ENCODE peak calls at places on chromosomes 4 and X, in six cellular contexts. One of them, this sample, is unnamed.

GRCh38 chr4:189974056-189974455 is 33.4 kb downstream of the FRG1 start:
- DNase-seq in GM23248: peak
- DNase-seq in M059J: peak
- DNase-seq in NCI-H2081: no peak
- DNase-seq in HFF-Myc: no peak
- DNase-seq in stimulated activated CD4-positive, alpha-beta T cell treated with anti-CD3 and anti-CD28 coated beads, Interleukin-4, amount 100 ng/mL, for 4 hours: no peak
- DNase-seq in this sample: no peak

GRCh38 chrX:78024349-78025108 is 55.1 kb upstream of the PGAM4 start:
- DNase-seq in M059J: peak
- DNase-seq in GM23248: peak
- DNase-seq in HFF-Myc: no peak
- DNase-seq in NCI-H2081: peak
- DNase-seq in stimulated activated CD4-positive, alpha-beta T cell treated with anti-CD3 and anti-CD28 coated beads, Interleukin-4, amount 100 ng/mL, for 4 hours: no peak
- DNase-seq in this sample: peak

GRCh38 chr4:118889313-118889694 is 650 bp downstream of the SYNPO2 start:
- DNase-seq in HFF-Myc: no peak
- DNase-seq in M059J: no peak
- DNase-seq in GM23248: peak
- DNase-seq in NCI-H2081: no peak
- DNase-seq in stimulated activated CD4-positive, alpha-beta T cell treated with anti-CD3 and anti-CD28 coated beads, Interleukin-4, amount 100 ng/mL, for 4 hours: no peak
- DNase-seq in this sample: peak

GRCh38 chr4:86338521-86338920 is 21.3 kb downstream of the MAPK10 start:
- DNase-seq in GM23248: peak
- DNase-seq in stimulated activated CD4-positive, alpha-beta T cell treated with anti-CD3 and anti-CD28 coated beads, Interleukin-4, amount 100 ng/mL, for 4 hours: no peak
- DNase-seq in NCI-H2081: no peak
- DNase-seq in M059J: peak
- DNase-seq in HFF-Myc: no peak
- DNase-seq in this sample: no peak

GRCh38 chr4:147594107-147594506 is 23.1 kb upstream of the TMEM184C start:
- DNase-seq in HFF-Myc: no peak
- DNase-seq in NCI-H2081: no peak
- DNase-seq in M059J: no peak
- DNase-seq in GM23248: no peak
- DNase-seq in stimulated activated CD4-positive, alpha-beta T cell treated with anti-CD3 and anti-CD28 coated beads, Interleukin-4, amount 100 ng/mL, for 4 hours: no peak
- DNase-seq in this sample: no peak

GRCh38 chr4:55297346-55297745 is 48.7 kb upstream of the SRD5A3 start:
- DNase-seq in HFF-Myc: no peak
- DNase-seq in stimulated activated CD4-positive, alpha-beta T cell treated with anti-CD3 and anti-CD28 coated beads, Interleukin-4, amount 100 ng/mL, for 4 hours: no peak
- DNase-seq in M059J: no peak
- DNase-seq in NCI-H2081: no peak
- DNase-seq in GM23248: no peak
- DNase-seq in this sample: no peak

GRCh38 chr4:55979562-55979961 is 30.8 kb downstream of the CEP135 start:
- DNase-seq in HFF-Myc: no peak
- DNase-seq in M059J: no peak
- DNase-seq in GM23248: no peak
- DNase-seq in stimulated activated CD4-positive, alpha-beta T cell treated with anti-CD3 and anti-CD28 coated beads, Interleukin-4, amount 100 ng/mL, for 4 hours: no peak
- DNase-seq in NCI-H2081: no peak
- DNase-seq in this sample: no peak

GRCh38 chrX:130155564-130155963 is 10.1 kb downstream of the AIFM1 start:
- DNase-seq in HFF-Myc: no peak
- DNase-seq in GM23248: no peak
- DNase-seq in M059J: no peak
- DNase-seq in NCI-H2081: no peak
- DNase-seq in stimulated activated CD4-positive, alpha-beta T cell treated with anti-CD3 and anti-CD28 coated beads, Interleukin-4, amount 100 ng/mL, for 4 hours: no peak
- DNase-seq in this sample: no peak

GRCh38 chr4:67765928-67766327 is 11.7 kb upstream of the GNRHR start:
- DNase-seq in stimulated activated CD4-positive, alpha-beta T cell treated with anti-CD3 and anti-CD28 coated beads, Interleukin-4, amount 100 ng/mL, for 4 hours: no peak
- DNase-seq in NCI-H2081: no peak
- DNase-seq in HFF-Myc: no peak
- DNase-seq in M059J: no peak
- DNase-seq in GM23248: peak
- DNase-seq in this sample: no peak

GRCh38 chr4:10100734-10101216 is 15.8 kb downstream of the WDR1 start:
- DNase-seq in HFF-Myc: no peak
- DNase-seq in M059J: no peak
- DNase-seq in stimulated activated CD4-positive, alpha-beta T cell treated with anti-CD3 and anti-CD28 coated beads, Interleukin-4, amount 100 ng/mL, for 4 hours: no peak
- DNase-seq in GM23248: no peak
- DNase-seq in NCI-H2081: no peak
- DNase-seq in this sample: no peak

GRCh38 chr4:66059131-66059530 is 388.8 kb upstream of the EPHA5 start:
- DNase-seq in GM23248: no peak
- DNase-seq in NCI-H2081: no peak
- DNase-seq in HFF-Myc: no peak
- DNase-seq in M059J: no peak
- DNase-seq in stimulated activated CD4-positive, alpha-beta T cell treated with anti-CD3 and anti-CD28 coated beads, Interleukin-4, amount 100 ng/mL, for 4 hours: no peak
- DNase-seq in this sample: no peak

GRCh38 chrX:31606796-31607195 is 535.0 kb upstream of the FTHL17 start:
- DNase-seq in HFF-Myc: no peak
- DNase-seq in stimulated activated CD4-positive, alpha-beta T cell treated with anti-CD3 and anti-CD28 coated beads, Interleukin-4, amount 100 ng/mL, for 4 hours: no peak
- DNase-seq in GM23248: peak
- DNase-seq in NCI-H2081: no peak
- DNase-seq in M059J: no peak
- DNase-seq in this sample: no peak

GRCh38 chr4:1759818-1760223 is 33.3 kb upstream of the FGFR3 start:
- DNase-seq in HFF-Myc: no peak
- DNase-seq in stimulated activated CD4-positive, alpha-beta T cell treated with anti-CD3 and anti-CD28 coated beads, Interleukin-4, amount 100 ng/mL, for 4 hours: no peak
- DNase-seq in NCI-H2081: no peak
- DNase-seq in GM23248: no peak
- DNase-seq in M059J: no peak
- DNase-seq in this sample: no peak

GRCh38 chrX:120299928-120300327 is 11.3 kb downstream of the TMEM255A start:
- DNase-seq in NCI-H2081: peak
- DNase-seq in GM23248: no peak
- DNase-seq in HFF-Myc: no peak
- DNase-seq in stimulated activated CD4-positive, alpha-beta T cell treated with anti-CD3 and anti-CD28 coated beads, Interleukin-4, amount 100 ng/mL, for 4 hours: no peak
- DNase-seq in M059J: peak
- DNase-seq in this sample: no peak

GRCh38 chr4:145199056-145199713 is 18.8 kb upstream of the OTUD4 start:
- DNase-seq in GM23248: no peak
- DNase-seq in M059J: no peak
- DNase-seq in HFF-Myc: no peak
- DNase-seq in NCI-H2081: no peak
- DNase-seq in stimulated activated CD4-positive, alpha-beta T cell treated with anti-CD3 and anti-CD28 coated beads, Interleukin-4, amount 100 ng/mL, for 4 hours: no peak
- DNase-seq in this sample: no peak

GRCh38 chr4:123606336-123606735 is 209.7 kb downstream of the SPRY1 start:
- DNase-seq in GM23248: no peak
- DNase-seq in HFF-Myc: no peak
- DNase-seq in NCI-H2081: no peak
- DNase-seq in M059J: no peak
- DNase-seq in stimulated activated CD4-positive, alpha-beta T cell treated with anti-CD3 and anti-CD28 coated beads, Interleukin-4, amount 100 ng/mL, for 4 hours: no peak
- DNase-seq in this sample: no peak

GRCh38 chr4:174714393-174715211 is 114.4 kb downstream of the GLRA3 start:
- DNase-seq in HFF-Myc: peak
- DNase-seq in NCI-H2081: peak
- DNase-seq in stimulated activated CD4-positive, alpha-beta T cell treated with anti-CD3 and anti-CD28 coated beads, Interleukin-4, amount 100 ng/mL, for 4 hours: no peak
- DNase-seq in M059J: peak
- DNase-seq in GM23248: peak
- DNase-seq in this sample: peak

GRCh38 chr4:81031389-81032173 is 1.1 kb downstream of the BMP3 start:
- DNase-seq in GM23248: no peak
- DNase-seq in M059J: no peak
- DNase-seq in stimulated activated CD4-positive, alpha-beta T cell treated with anti-CD3 and anti-CD28 coated beads, Interleukin-4, amount 100 ng/mL, for 4 hours: no peak
- DNase-seq in NCI-H2081: no peak
- DNase-seq in HFF-Myc: no peak
- DNase-seq in this sample: no peak

GRCh38 chrX:151973262-151973661 is 1.2 kb downstream of the GABRE start:
- DNase-seq in GM23248: peak
- DNase-seq in NCI-H2081: no peak
- DNase-seq in HFF-Myc: no peak
- DNase-seq in stimulated activated CD4-positive, alpha-beta T cell treated with anti-CD3 and anti-CD28 coated beads, Interleukin-4, amount 100 ng/mL, for 4 hours: no peak
- DNase-seq in M059J: peak
- DNase-seq in this sample: no peak

GRCh38 chr4:128769011-128769410 is 40.5 kb upstream of the JADE1 start:
- DNase-seq in HFF-Myc: no peak
- DNase-seq in stimulated activated CD4-positive, alpha-beta T cell treated with anti-CD3 and anti-CD28 coated beads, Interleukin-4, amount 100 ng/mL, for 4 hours: no peak
- DNase-seq in M059J: no peak
- DNase-seq in NCI-H2081: no peak
- DNase-seq in GM23248: no peak
- DNase-seq in this sample: no peak

GRCh38 chrX:63560601-63561218 is 209.6 kb upstream of the SPIN4 start:
- DNase-seq in NCI-H2081: peak
- DNase-seq in HFF-Myc: peak
- DNase-seq in stimulated activated CD4-positive, alpha-beta T cell treated with anti-CD3 and anti-CD28 coated beads, Interleukin-4, amount 100 ng/mL, for 4 hours: peak
- DNase-seq in GM23248: peak
- DNase-seq in M059J: peak
- DNase-seq in this sample: peak

GRCh38 chr4:45147866-45148265 is 421.5 kb upstream of the GNPDA2 start:
- DNase-seq in stimulated activated CD4-positive, alpha-beta T cell treated with anti-CD3 and anti-CD28 coated beads, Interleukin-4, amount 100 ng/mL, for 4 hours: no peak
- DNase-seq in GM23248: peak
- DNase-seq in M059J: no peak
- DNase-seq in HFF-Myc: no peak
- DNase-seq in NCI-H2081: no peak
- DNase-seq in this sample: no peak

GRCh38 chr4:155377281-155377680 is 516 bp upstream of the MAP9 start:
- DNase-seq in GM23248: peak
- DNase-seq in M059J: peak
- DNase-seq in HFF-Myc: no peak
- DNase-seq in stimulated activated CD4-positive, alpha-beta T cell treated with anti-CD3 and anti-CD28 coated beads, Interleukin-4, amount 100 ng/mL, for 4 hours: no peak
- DNase-seq in NCI-H2081: no peak
- DNase-seq in this sample: peak

GRCh38 chr4:108172231-108172779 is 3.6 kb upstream of the LEF1 start:
- DNase-seq in NCI-H2081: peak
- DNase-seq in M059J: peak
- DNase-seq in GM23248: peak
- DNase-seq in HFF-Myc: no peak
- DNase-seq in stimulated activated CD4-positive, alpha-beta T cell treated with anti-CD3 and anti-CD28 coated beads, Interleukin-4, amount 100 ng/mL, for 4 hours: peak
- DNase-seq in this sample: no peak

This sample was measured in NCI-H748 treated with DMSO at 0.1 percent for 48 hours.